ENCODE peak calls at places on chromosomes 1 and 21, in seven cellular contexts. Y is GM03348, X is astrocyte of the cerebellum, J is putamen, B is SHP77, K is NCI-H1105, N is heart left ventricle. Z is an unnamed sample.

GRCh38 chr21:35933466-35933865 is 126.9 kb downstream of the SETD4 start:
- DNase-seq in J (no peak), K (no peak), B (no peak), N (peak), X (peak), Y (peak), Z (no peak)

GRCh38 chr1:187691439-187691838 is 862.7 kb downstream of the PLA2G4A start:
- DNase-seq in K (no peak), Y (no peak), B (no peak), N (no peak), X (peak), J (no peak), Z (no peak)

GRCh38 chr1:182614796-182615451 is 10.7 kb upstream of the RGS16 start:
- DNase-seq in B (peak), K (no peak), Y (peak), N (peak), X (peak), J (peak), Z (no peak)

GRCh38 chr1:44512313-44512885 is 107.3 kb downstream of the RNF220 start:
- DNase-seq in N (no peak), Y (no peak), X (no peak), K (no peak), J (no peak), B (no peak), Z (no peak)

GRCh38 chr1:36696261-36696940 is 213.7 kb upstream of the CSF3R start:
- DNase-seq in Y (no peak), N (no peak), J (no peak), B (no peak), K (no peak), X (no peak), Z (no peak)

GRCh38 chr1:108000620-108001105 is 35.7 kb upstream of the VAV3 start:
- DNase-seq in X (peak), B (peak), N (peak), J (peak), Y (no peak), K (peak), Z (no peak)

GRCh38 chr21:30979054-30979453 is 59.2 kb downstream of the KRTAP19-8 start:
- DNase-seq in X (no peak), B (no peak), J (no peak), N (no peak), Y (no peak), K (no peak), Z (no peak)

GRCh38 chr1:156155760-156156495 is 2.5 kb downstream of the SEMA4A start:
- DNase-seq in K (no peak), B (no peak), X (no peak), Y (no peak), J (no peak), N (no peak), Z (no peak)

GRCh38 chr1:209616366-209617046 is 33.0 kb downstream of the CAMK1G start:
- DNase-seq in N (peak), J (no peak), Y (no peak), X (no peak), K (no peak), B (no peak), Z (no peak)

GRCh38 chr1:36481771-36482723 is 666 bp downstream of the CSF3R start:
- DNase-seq in J (no peak), N (no peak), X (no peak), B (no peak), Y (peak), K (no peak), Z (no peak)

GRCh38 chr1:161069731-161070270 is at the start of gene ARHGAP30:
- DNase-seq in K (no peak), N (peak), B (no peak), Y (no peak), X (no peak), J (peak), Z (no peak)

GRCh38 chr21:32307706-32308105 is 9.1 kb downstream of the MRAP start:
- DNase-seq in J (no peak), Y (no peak), N (no peak), B (no peak), K (no peak), X (no peak), Z (no peak)

GRCh38 chr1:37037675-37038074 is 3.4 kb upstream of the GRIK3 start:
- DNase-seq in Y (no peak), K (peak), N (no peak), X (no peak), B (no peak), J (peak), Z (no peak)

GRCh38 chr1:207890136-207890738 is 20.7 kb downstream of the CD34 start:
- DNase-seq in N (peak), K (no peak), X (peak), J (peak), Y (peak), B (no peak), Z (no peak)

GRCh38 chr1:243396876-243397275 is 141.0 kb downstream of the SDCCAG8 start:
- DNase-seq in Y (no peak), K (no peak), X (no peak), J (no peak), B (no peak), N (no peak), Z (no peak)

GRCh38 chr1:61588736-61589381 is 136.1 kb downstream of the TM2D1 start:
- DNase-seq in B (peak), X (peak), N (peak), K (peak), Y (peak), J (peak), Z (peak)

GRCh38 chr1:23553896-23554480 is 5.3 kb downstream of the ID3 start:
- DNase-seq in Y (no peak), N (no peak), K (no peak), J (no peak), X (no peak), B (peak), Z (no peak)

GRCh38 chr1:114745351-114745750 is 12.4 kb downstream of the CSDE1 start:
- DNase-seq in B (no peak), J (no peak), N (no peak), X (no peak), K (no peak), Y (no peak), Z (no peak)

GRCh38 chr1:71565267-71565666 is 484.4 kb upstream of the ZRANB2 start:
- DNase-seq in J (no peak), X (peak), Y (no peak), B (no peak), N (peak), K (no peak), Z (no peak)

GRCh38 chr1:22117238-22117637 is 25.7 kb downstream of the WNT4 start:
- DNase-seq in X (no peak), N (peak), B (no peak), Y (no peak), J (peak), K (no peak), Z (no peak)

GRCh38 chr1:29520571-29521437 is 284.5 kb downstream of the PTPRU start:
- DNase-seq in J (no peak), X (no peak), Y (no peak), B (no peak), K (no peak), N (no peak), Z (no peak)

GRCh38 chr1:225462429-225462713 is 34.5 kb upstream of the LBR start:
- DNase-seq in K (peak), N (no peak), B (no peak), J (no peak), Y (no peak), X (no peak), Z (no peak)

Z was measured in NCI-H2107.